ENCODE peak calls at places on chromosomes 7 and 10, in nine cellular contexts. One of them, this sample, is unnamed.

GRCh38 chr10:22666287-22667092 is 47.9 kb downstream of the PIP4K2A start:
- DNase-seq in upper lobe of right lung: no peak
- DNase-seq in activated T-cell treated with anti-CD3 and anti-CD28 coated beads, Interleukin-2, amount 50 U/mL, for 72 hours: peak; percentile 60
- DNase-seq in NCI-H345: no peak
- DNase-seq in A172: no peak
- DNase-seq in left ventricle myocardium inferior: no peak
- DNase-seq in foreskin fibroblast: no peak
- DNase-seq in DMS53: peak; percentile 85
- DNase-seq in M059J: no peak
- DNase-seq in this sample: peak; percentile 43

GRCh38 chr7:8714791-8715190 is 281.4 kb downstream of the NXPH1 start:
- DNase-seq in DMS53: peak; percentile 21
- DNase-seq in M059J: no peak
- DNase-seq in left ventricle myocardium inferior: no peak
- DNase-seq in foreskin fibroblast: no peak
- DNase-seq in upper lobe of right lung: no peak
- DNase-seq in activated T-cell treated with anti-CD3 and anti-CD28 coated beads, Interleukin-2, amount 50 U/mL, for 72 hours: no peak
- DNase-seq in NCI-H345: no peak
- DNase-seq in A172: peak; percentile 8
- DNase-seq in this sample: no peak

GRCh38 chr7:12623885-12624498 is 53.5 kb downstream of the SCIN start:
- DNase-seq in foreskin fibroblast: peak; percentile 48
- DNase-seq in A172: peak; percentile 52
- DNase-seq in upper lobe of right lung: no peak
- DNase-seq in left ventricle myocardium inferior: no peak
- DNase-seq in activated T-cell treated with anti-CD3 and anti-CD28 coated beads, Interleukin-2, amount 50 U/mL, for 72 hours: no peak
- DNase-seq in NCI-H345: peak; percentile 42
- DNase-seq in M059J: peak; percentile 50
- DNase-seq in DMS53: peak; percentile 76
- DNase-seq in this sample: peak; percentile 78

GRCh38 chr7:77989981-77990566 is 191.5 kb downstream of the PHTF2 start:
- DNase-seq in upper lobe of right lung: no peak
- DNase-seq in DMS53: peak; percentile 77
- DNase-seq in activated T-cell treated with anti-CD3 and anti-CD28 coated beads, Interleukin-2, amount 50 U/mL, for 72 hours: peak; percentile 11
- DNase-seq in left ventricle myocardium inferior: no peak
- DNase-seq in A172: peak; percentile 26
- DNase-seq in foreskin fibroblast: no peak
- DNase-seq in NCI-H345: no peak
- DNase-seq in M059J: peak; percentile 10
- DNase-seq in this sample: peak; percentile 70

GRCh38 chr7:106485031-106485551 is 175.9 kb downstream of the CCDC71L start:
- DNase-seq in NCI-H345: no peak
- DNase-seq in M059J: peak; percentile 93
- DNase-seq in upper lobe of right lung: no peak
- DNase-seq in left ventricle myocardium inferior: no peak
- DNase-seq in foreskin fibroblast: peak; percentile 87
- DNase-seq in activated T-cell treated with anti-CD3 and anti-CD28 coated beads, Interleukin-2, amount 50 U/mL, for 72 hours: peak; percentile 15
- DNase-seq in DMS53: no peak
- DNase-seq in A172: peak; percentile 76
- DNase-seq in this sample: no peak

GRCh38 chr7:16982640-16983103 is 100.9 kb upstream of the AGR3 start:
- DNase-seq in A172: peak; percentile 52
- DNase-seq in foreskin fibroblast: peak; percentile 70
- DNase-seq in NCI-H345: peak; percentile 5
- DNase-seq in left ventricle myocardium inferior: no peak
- DNase-seq in upper lobe of right lung: no peak
- DNase-seq in DMS53: peak; percentile 75
- DNase-seq in M059J: peak; percentile 59
- DNase-seq in activated T-cell treated with anti-CD3 and anti-CD28 coated beads, Interleukin-2, amount 50 U/mL, for 72 hours: peak; percentile 7
- DNase-seq in this sample: no peak

GRCh38 chr7:1458676-1459511 is at the start of gene MICALL2:
- DNase-seq in upper lobe of right lung: peak; percentile 86
- DNase-seq in activated T-cell treated with anti-CD3 and anti-CD28 coated beads, Interleukin-2, amount 50 U/mL, for 72 hours: peak; percentile 57
- DNase-seq in left ventricle myocardium inferior: peak; percentile 78
- DNase-seq in M059J: peak; percentile 92
- DNase-seq in foreskin fibroblast: peak; percentile 97
- DNase-seq in DMS53: peak; percentile 88
- DNase-seq in NCI-H345: peak; percentile 23
- DNase-seq in A172: peak; percentile 89
- DNase-seq in this sample: peak; percentile 90

GRCh38 chr7:145753004-145753403 is 363.6 kb upstream of the CNTNAP2 start:
- DNase-seq in upper lobe of right lung: no peak
- DNase-seq in foreskin fibroblast: no peak
- DNase-seq in DMS53: no peak
- DNase-seq in NCI-H345: no peak
- DNase-seq in activated T-cell treated with anti-CD3 and anti-CD28 coated beads, Interleukin-2, amount 50 U/mL, for 72 hours: no peak
- DNase-seq in left ventricle myocardium inferior: no peak
- DNase-seq in A172: no peak
- DNase-seq in M059J: no peak
- DNase-seq in this sample: no peak

GRCh38 chr7:75559355-75559986 is 67.4 kb downstream of the SPDYE5 start:
- DNase-seq in DMS53: no peak
- DNase-seq in M059J: no peak
- DNase-seq in foreskin fibroblast: no peak
- DNase-seq in left ventricle myocardium inferior: no peak
- DNase-seq in activated T-cell treated with anti-CD3 and anti-CD28 coated beads, Interleukin-2, amount 50 U/mL, for 72 hours: no peak
- DNase-seq in upper lobe of right lung: no peak
- DNase-seq in NCI-H345: no peak
- DNase-seq in A172: no peak
- DNase-seq in this sample: no peak

GRCh38 chr7:69182596-69183467 is 415.4 kb upstream of the AUTS2 start:
- DNase-seq in upper lobe of right lung: no peak
- DNase-seq in activated T-cell treated with anti-CD3 and anti-CD28 coated beads, Interleukin-2, amount 50 U/mL, for 72 hours: no peak
- DNase-seq in foreskin fibroblast: no peak
- DNase-seq in DMS53: no peak
- DNase-seq in M059J: no peak
- DNase-seq in NCI-H345: no peak
- DNase-seq in A172: no peak
- DNase-seq in left ventricle myocardium inferior: no peak
- DNase-seq in this sample: no peak

GRCh38 chr10:20598590-20598989 is 298.5 kb downstream of the NEBL start:
- DNase-seq in left ventricle myocardium inferior: peak; percentile 60
- DNase-seq in NCI-H345: no peak
- DNase-seq in A172: peak; percentile 93
- DNase-seq in upper lobe of right lung: no peak
- DNase-seq in DMS53: peak; percentile 85
- DNase-seq in foreskin fibroblast: peak; percentile 88
- DNase-seq in activated T-cell treated with anti-CD3 and anti-CD28 coated beads, Interleukin-2, amount 50 U/mL, for 72 hours: no peak
- DNase-seq in M059J: peak; percentile 65
- DNase-seq in this sample: no peak

GRCh38 chr10:1215862-1216575 is 159.8 kb downstream of the WDR37 start:
- DNase-seq in left ventricle myocardium inferior: no peak
- DNase-seq in A172: no peak
- DNase-seq in DMS53: no peak
- DNase-seq in foreskin fibroblast: no peak
- DNase-seq in NCI-H345: no peak
- DNase-seq in activated T-cell treated with anti-CD3 and anti-CD28 coated beads, Interleukin-2, amount 50 U/mL, for 72 hours: no peak
- DNase-seq in M059J: no peak
- DNase-seq in upper lobe of right lung: peak; percentile 48
- DNase-seq in this sample: no peak

GRCh38 chr10:14588084-14588937 is 186.4 kb downstream of the FAM107B start:
- DNase-seq in M059J: peak; percentile 93
- DNase-seq in A172: peak; percentile 69
- DNase-seq in DMS53: no peak
- DNase-seq in NCI-H345: no peak
- DNase-seq in activated T-cell treated with anti-CD3 and anti-CD28 coated beads, Interleukin-2, amount 50 U/mL, for 72 hours: peak; percentile 68
- DNase-seq in upper lobe of right lung: no peak
- DNase-seq in left ventricle myocardium inferior: no peak
- DNase-seq in foreskin fibroblast: peak; percentile 98
- DNase-seq in this sample: peak; percentile 52

GRCh38 chr7:68998136-68998535 is 600.1 kb upstream of the AUTS2 start:
- DNase-seq in DMS53: no peak
- DNase-seq in foreskin fibroblast: no peak
- DNase-seq in left ventricle myocardium inferior: no peak
- DNase-seq in upper lobe of right lung: no peak
- DNase-seq in A172: no peak
- DNase-seq in NCI-H345: no peak
- DNase-seq in activated T-cell treated with anti-CD3 and anti-CD28 coated beads, Interleukin-2, amount 50 U/mL, for 72 hours: no peak
- DNase-seq in M059J: no peak
- DNase-seq in this sample: no peak

GRCh38 chr7:66013938-66014337 is 31.9 kb upstream of the GUSB start:
- DNase-seq in left ventricle myocardium inferior: peak; percentile 29
- DNase-seq in M059J: peak; percentile 60
- DNase-seq in foreskin fibroblast: peak; percentile 75
- DNase-seq in DMS53: peak; percentile 37
- DNase-seq in activated T-cell treated with anti-CD3 and anti-CD28 coated beads, Interleukin-2, amount 50 U/mL, for 72 hours: no peak
- DNase-seq in NCI-H345: no peak
- DNase-seq in A172: no peak
- DNase-seq in upper lobe of right lung: peak; percentile 68
- DNase-seq in this sample: peak; percentile 73

GRCh38 chr7:102916426-102916825 is 3.6 kb downstream of the LRRC17 start:
- DNase-seq in activated T-cell treated with anti-CD3 and anti-CD28 coated beads, Interleukin-2, amount 50 U/mL, for 72 hours: no peak
- DNase-seq in foreskin fibroblast: peak; percentile 84
- DNase-seq in DMS53: no peak
- DNase-seq in A172: peak; percentile 86
- DNase-seq in NCI-H345: no peak
- DNase-seq in M059J: peak; percentile 89
- DNase-seq in upper lobe of right lung: no peak
- DNase-seq in left ventricle myocardium inferior: no peak
- DNase-seq in this sample: no peak

GRCh38 chr10:123863721-123864432 is 27.7 kb downstream of the CPXM2 start:
- DNase-seq in M059J: no peak
- DNase-seq in upper lobe of right lung: no peak
- DNase-seq in left ventricle myocardium inferior: no peak
- DNase-seq in NCI-H345: no peak
- DNase-seq in A172: no peak
- DNase-seq in foreskin fibroblast: no peak
- DNase-seq in DMS53: no peak
- DNase-seq in activated T-cell treated with anti-CD3 and anti-CD28 coated beads, Interleukin-2, amount 50 U/mL, for 72 hours: no peak
- DNase-seq in this sample: no peak

GRCh38 chr7:157773361-157773760 is 436.6 kb downstream of the DNAJB6 start:
- DNase-seq in M059J: no peak
- DNase-seq in foreskin fibroblast: no peak
- DNase-seq in A172: no peak
- DNase-seq in NCI-H345: no peak
- DNase-seq in DMS53: no peak
- DNase-seq in activated T-cell treated with anti-CD3 and anti-CD28 coated beads, Interleukin-2, amount 50 U/mL, for 72 hours: no peak
- DNase-seq in left ventricle myocardium inferior: no peak
- DNase-seq in upper lobe of right lung: no peak
- DNase-seq in this sample: no peak

GRCh38 chr7:120993575-120994191 is 5.2 kb downstream of the CPED1 start:
- DNase-seq in NCI-H345: no peak
- DNase-seq in upper lobe of right lung: no peak
- DNase-seq in A172: no peak
- DNase-seq in M059J: peak; percentile 69
- DNase-seq in foreskin fibroblast: peak; percentile 64
- DNase-seq in DMS53: peak; percentile 36
- DNase-seq in left ventricle myocardium inferior: no peak
- DNase-seq in activated T-cell treated with anti-CD3 and anti-CD28 coated beads, Interleukin-2, amount 50 U/mL, for 72 hours: no peak
- DNase-seq in this sample: no peak

GRCh38 chr7:154649434-154649833 is 353.5 kb downstream of the PAXIP1 start:
- DNase-seq in upper lobe of right lung: no peak
- DNase-seq in NCI-H345: peak; percentile 48
- DNase-seq in DMS53: no peak
- DNase-seq in A172: no peak
- DNase-seq in left ventricle myocardium inferior: no peak
- DNase-seq in M059J: no peak
- DNase-seq in foreskin fibroblast: no peak
- DNase-seq in activated T-cell treated with anti-CD3 and anti-CD28 coated beads, Interleukin-2, amount 50 U/mL, for 72 hours: no peak
- DNase-seq in this sample: no peak

GRCh38 chr10:80468002-80468401 is 13.9 kb downstream of the TSPAN14 start:
- DNase-seq in activated T-cell treated with anti-CD3 and anti-CD28 coated beads, Interleukin-2, amount 50 U/mL, for 72 hours: peak; percentile 71
- DNase-seq in foreskin fibroblast: no peak
- DNase-seq in left ventricle myocardium inferior: peak; percentile 77
- DNase-seq in DMS53: no peak
- DNase-seq in M059J: no peak
- DNase-seq in upper lobe of right lung: peak; percentile 85
- DNase-seq in NCI-H345: no peak
- DNase-seq in A172: no peak
- DNase-seq in this sample: no peak

GRCh38 chr10:83522881-83523386 is 616.4 kb upstream of the GHITM start:
- DNase-seq in upper lobe of right lung: no peak
- DNase-seq in foreskin fibroblast: peak; percentile 61
- DNase-seq in A172: peak; percentile 79
- DNase-seq in left ventricle myocardium inferior: peak; percentile 44
- DNase-seq in M059J: peak; percentile 18
- DNase-seq in NCI-H345: no peak
- DNase-seq in DMS53: no peak
- DNase-seq in activated T-cell treated with anti-CD3 and anti-CD28 coated beads, Interleukin-2, amount 50 U/mL, for 72 hours: no peak
- DNase-seq in this sample: no peak

GRCh38 chr10:15427836-15428414 is 56.8 kb upstream of the FAM171A1 start:
- DNase-seq in upper lobe of right lung: no peak
- DNase-seq in A172: peak; percentile 50
- DNase-seq in foreskin fibroblast: peak; percentile 70
- DNase-seq in M059J: peak; percentile 41
- DNase-seq in left ventricle myocardium inferior: no peak
- DNase-seq in DMS53: peak; percentile 61
- DNase-seq in NCI-H345: peak; percentile 12
- DNase-seq in activated T-cell treated with anti-CD3 and anti-CD28 coated beads, Interleukin-2, amount 50 U/mL, for 72 hours: no peak
- DNase-seq in this sample: peak; percentile 45

GRCh38 chr10:94299417-94299816 is 63.3 kb downstream of the NOC3L start:
- DNase-seq in M059J: peak; percentile 96
- DNase-seq in foreskin fibroblast: peak; percentile 57
- DNase-seq in activated T-cell treated with anti-CD3 and anti-CD28 coated beads, Interleukin-2, amount 50 U/mL, for 72 hours: peak; percentile 21
- DNase-seq in left ventricle myocardium inferior: no peak
- DNase-seq in A172: peak; percentile 94
- DNase-seq in NCI-H345: no peak
- DNase-seq in upper lobe of right lung: no peak
- DNase-seq in DMS53: peak; percentile 4
- DNase-seq in this sample: peak; percentile 57

GRCh38 chr7:41979834-41980307 is 257.1 kb downstream of the GLI3 start:
- DNase-seq in DMS53: peak; percentile 36
- DNase-seq in left ventricle myocardium inferior: no peak
- DNase-seq in activated T-cell treated with anti-CD3 and anti-CD28 coated beads, Interleukin-2, amount 50 U/mL, for 72 hours: peak; percentile 4
- DNase-seq in NCI-H345: no peak
- DNase-seq in upper lobe of right lung: no peak
- DNase-seq in foreskin fibroblast: peak; percentile 68
- DNase-seq in A172: peak; percentile 41
- DNase-seq in M059J: peak; percentile 50
- DNase-seq in this sample: peak; percentile 34

GRCh38 chr7:131722371-131722770 is 165.9 kb upstream of the PODXL start:
- DNase-seq in DMS53: no peak
- DNase-seq in A172: peak; percentile 21
- DNase-seq in left ventricle myocardium inferior: no peak
- DNase-seq in M059J: peak; percentile 9
- DNase-seq in upper lobe of right lung: no peak
- DNase-seq in foreskin fibroblast: no peak
- DNase-seq in activated T-cell treated with anti-CD3 and anti-CD28 coated beads, Interleukin-2, amount 50 U/mL, for 72 hours: no peak
- DNase-seq in NCI-H345: no peak
- DNase-seq in this sample: no peak

GRCh38 chr10:98107644-98108430 is 26.6 kb upstream of the R3HCC1L start:
- DNase-seq in A172: no peak
- DNase-seq in DMS53: no peak
- DNase-seq in upper lobe of right lung: no peak
- DNase-seq in activated T-cell treated with anti-CD3 and anti-CD28 coated beads, Interleukin-2, amount 50 U/mL, for 72 hours: no peak
- DNase-seq in M059J: no peak
- DNase-seq in NCI-H345: no peak
- DNase-seq in left ventricle myocardium inferior: no peak
- DNase-seq in foreskin fibroblast: no peak
- DNase-seq in this sample: no peak

GRCh38 chr10:87866575-87866974 is 3.1 kb downstream of the PTEN start:
- DNase-seq in M059J: no peak
- DNase-seq in NCI-H345: no peak
- DNase-seq in activated T-cell treated with anti-CD3 and anti-CD28 coated beads, Interleukin-2, amount 50 U/mL, for 72 hours: no peak
- DNase-seq in DMS53: no peak
- DNase-seq in foreskin fibroblast: no peak
- DNase-seq in left ventricle myocardium inferior: no peak
- DNase-seq in upper lobe of right lung: no peak
- DNase-seq in A172: no peak
- DNase-seq in this sample: peak; percentile 52

GRCh38 chr7:114823290-114823689 is 98.6 kb upstream of the MDFIC start:
- DNase-seq in foreskin fibroblast: peak; percentile 47
- DNase-seq in activated T-cell treated with anti-CD3 and anti-CD28 coated beads, Interleukin-2, amount 50 U/mL, for 72 hours: no peak
- DNase-seq in A172: no peak
- DNase-seq in DMS53: no peak
- DNase-seq in upper lobe of right lung: no peak
- DNase-seq in NCI-H345: no peak
- DNase-seq in M059J: no peak
- DNase-seq in left ventricle myocardium inferior: no peak
- DNase-seq in this sample: no peak